ENCODE peak calls at places on chromosomes 2 and 18, in four cellular contexts. One of them, this sample, is unnamed.

GRCh38 chr2:39642054-39642742 is 23.5 kb upstream of the TMEM178A start:
- DNase-seq in K562: no peak
- DNase-seq in WTC11: no peak
- DNase-seq in HepG2: peak
- DNase-seq in this sample: no peak

GRCh38 chr18:59008302-59008974 is 131.2 kb upstream of the SEC11C start:
- DNase-seq in K562: no peak
- DNase-seq in WTC11: no peak
- DNase-seq in HepG2: no peak
- DNase-seq in this sample: no peak

GRCh38 chr2:71608441-71608840 is 155.1 kb downstream of the DYSF start:
- DNase-seq in K562: no peak
- DNase-seq in WTC11: no peak
- DNase-seq in HepG2: no peak
- DNase-seq in this sample: no peak

GRCh38 chr18:63138469-63139340 is 180.9 kb downstream of the BCL2 start:
- DNase-seq in K562: peak
- DNase-seq in WTC11: peak
- DNase-seq in HepG2: no peak
- DNase-seq in this sample: no peak

GRCh38 chr2:128282976-128283810 is 35.5 kb downstream of the HS6ST1 start:
- DNase-seq in K562: peak
- DNase-seq in WTC11: no peak
- DNase-seq in HepG2: no peak
- DNase-seq in this sample: no peak

GRCh38 chr2:37985333-37985732 is 60.2 kb downstream of the RMDN2 start:
- DNase-seq in K562: no peak
- DNase-seq in WTC11: no peak
- DNase-seq in HepG2: no peak
- DNase-seq in this sample: no peak

GRCh38 chr2:156017486-156017885 is 315.0 kb downstream of the NR4A2 start:
- DNase-seq in K562: no peak
- DNase-seq in WTC11: no peak
- DNase-seq in HepG2: no peak
- DNase-seq in this sample: no peak

GRCh38 chr2:135875491-135876065 is 665 bp downstream of the MCM6 start:
- DNase-seq in K562: peak
- DNase-seq in WTC11: peak
- DNase-seq in HepG2: no peak
- DNase-seq in this sample: peak

GRCh38 chr2:202609381-202610145 is 25.2 kb upstream of the FAM117B start:
- DNase-seq in K562: no peak
- DNase-seq in WTC11: no peak
- DNase-seq in HepG2: no peak
- DNase-seq in this sample: no peak

GRCh38 chr2:207766697-207767460 is 2.8 kb downstream of the FZD5 start:
- DNase-seq in K562: no peak
- DNase-seq in WTC11: peak
- DNase-seq in HepG2: peak
- DNase-seq in this sample: no peak

GRCh38 chr2:196925768-196926561 is 542 bp downstream of the PGAP1 start:
- DNase-seq in K562: peak
- DNase-seq in WTC11: peak
- DNase-seq in HepG2: peak
- DNase-seq in this sample: peak

GRCh38 chr2:224764565-224765236 is 48.5 kb upstream of the CCDC195 start:
- DNase-seq in K562: no peak
- DNase-seq in WTC11: no peak
- DNase-seq in HepG2: no peak
- DNase-seq in this sample: no peak

GRCh38 chr18:13234528-13234795 is 15.9 kb downstream of the LDLRAD4 start:
- DNase-seq in K562: no peak
- DNase-seq in WTC11: no peak
- DNase-seq in HepG2: no peak
- DNase-seq in this sample: no peak

GRCh38 chr2:132804045-132804444 is 134.0 kb upstream of the LYPD1 start:
- DNase-seq in K562: no peak
- DNase-seq in WTC11: no peak
- DNase-seq in HepG2: no peak
- DNase-seq in this sample: no peak

GRCh38 chr2:222518570-222519381 is 94.4 kb downstream of the SGPP2 start:
- DNase-seq in K562: no peak
- DNase-seq in WTC11: no peak
- DNase-seq in HepG2: no peak
- DNase-seq in this sample: peak

GRCh38 chr2:3208179-3208578 is 169.4 kb downstream of the EIPR1 start:
- DNase-seq in K562: no peak
- DNase-seq in WTC11: no peak
- DNase-seq in HepG2: no peak
- DNase-seq in this sample: no peak

GRCh38 chr2:28709101-28709500 is 42.5 kb upstream of the PPP1CB start:
- DNase-seq in K562: no peak
- DNase-seq in WTC11: no peak
- DNase-seq in HepG2: peak
- DNase-seq in this sample: no peak

GRCh38 chr2:80199504-80199903 is 105.0 kb downstream of the LRRTM1 start:
- DNase-seq in K562: no peak
- DNase-seq in WTC11: no peak
- DNase-seq in HepG2: no peak
- DNase-seq in this sample: no peak

GRCh38 chr2:38720613-38721241 is 30.4 kb downstream of the SRSF7 start:
- DNase-seq in K562: no peak
- DNase-seq in WTC11: no peak
- DNase-seq in HepG2: no peak
- DNase-seq in this sample: no peak

GRCh38 chr2:15546297-15547098 is 14.6 kb downstream of the NBAS start:
- DNase-seq in K562: no peak
- DNase-seq in WTC11: peak
- DNase-seq in HepG2: no peak
- DNase-seq in this sample: no peak

GRCh38 chr18:11245889-11246288 is 96.5 kb upstream of the PIEZO2 start:
- DNase-seq in K562: no peak
- DNase-seq in WTC11: no peak
- DNase-seq in HepG2: no peak
- DNase-seq in this sample: no peak
- TF ChIP-seq ELF4 in K562: no peak
- TF ChIP-seq ELF4 in WTC11: no peak
- TF ChIP-seq ELF4 in HepG2: no peak
- TF ChIP-seq ELF4 in this sample: no peak

GRCh38 chr2:65728477-65729180 is 296.2 kb upstream of the SPRED2 start:
- DNase-seq in K562: no peak
- DNase-seq in WTC11: no peak
- DNase-seq in HepG2: no peak
- DNase-seq in this sample: no peak
- TF ChIP-seq ELF4 in K562: no peak
- TF ChIP-seq ELF4 in WTC11: no peak
- TF ChIP-seq ELF4 in HepG2: no peak
- TF ChIP-seq ELF4 in this sample: no peak

DNA sequence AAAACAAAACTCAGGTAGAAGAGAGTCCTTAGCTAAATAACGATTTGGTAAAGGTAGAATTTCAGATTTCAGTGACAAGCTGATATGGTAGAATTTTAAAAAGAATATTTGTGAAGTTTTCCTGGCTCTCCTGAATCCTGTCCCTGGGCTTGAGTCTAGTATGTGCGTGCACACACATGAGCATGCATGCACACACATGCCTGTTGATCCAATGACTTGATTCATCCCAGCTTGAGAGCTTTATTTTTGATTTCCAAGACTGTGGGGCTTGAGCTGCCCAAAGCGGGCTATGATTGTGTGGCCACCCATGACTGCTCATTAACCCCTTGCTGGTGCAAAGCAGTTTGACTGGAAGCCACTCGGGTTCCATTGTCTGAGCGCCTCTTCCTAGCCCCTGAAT is 9.0 kb downstream of the LIPG start:
- DNase-seq in K562: no peak
- DNase-seq in WTC11: no peak
- DNase-seq in HepG2: no peak
- DNase-seq in this sample: no peak
- TF ChIP-seq ELF4 in K562: no peak
- TF ChIP-seq ELF4 in WTC11: no peak
- TF ChIP-seq ELF4 in HepG2: no peak
- TF ChIP-seq ELF4 in this sample: no peak

GRCh38 chr2:7915302-7916200 is 766.3 kb upstream of the ID2 start:
- DNase-seq in K562: no peak
- DNase-seq in WTC11: no peak
- DNase-seq in HepG2: no peak
- DNase-seq in this sample: no peak
- TF ChIP-seq ELF4 in K562: no peak
- TF ChIP-seq ELF4 in WTC11: no peak
- TF ChIP-seq ELF4 in HepG2: no peak
- TF ChIP-seq ELF4 in this sample: no peak